ENCODE peak calls at places on chromosomes 7 and 10, in nine cellular contexts. M is MCF 10A; J is activated CD8-positive, alpha-beta T cell treated with anti-CD3 and anti-CD28 coated beads for 36 hours; A is cardiac muscle cell; G is spleen; U is B cell; X is Calu3; S is HCT116; N is A549. Q is an unnamed sample.

GRCh38 chr7:142770720-142771352 is at the start of gene PRSS2:
- DNase-seq in N (no peak), A (no peak), S (no peak), G (no peak), U (no peak), X (peak; percentile 17), J (no peak), M (no peak), Q (no peak)

GRCh38 chr10:82394122-82394521 is 519.1 kb downstream of the NRG3 start:
- DNase-seq in M (no peak), G (no peak), S (no peak), U (no peak), X (no peak), J (no peak), N (no peak), A (no peak), Q (no peak)

GRCh38 chr10:73889014-73889413 is 14.7 kb upstream of the CAMK2G start:
- DNase-seq in X (peak; percentile 85), J (peak; percentile 69), G (no peak), S (peak; percentile 63), A (no peak), N (no peak), M (peak; percentile 90), U (peak; percentile 49), Q (no peak)

GRCh38 chr7:27184342-27185012 is 555 bp downstream of the HOXA11 start:
- DNase-seq in G (peak; percentile 75), U (peak; percentile 64), M (peak; percentile 32), N (peak; percentile 48), A (peak; percentile 55), J (peak; percentile 55), S (no peak), X (peak; percentile 66), Q (peak; percentile 29)

GRCh38 chr7:3082386-3082785 is 38.7 kb upstream of the CARD11 start:
- DNase-seq in S (no peak), J (no peak), A (no peak), U (no peak), N (no peak), X (no peak), G (no peak), M (no peak), Q (no peak)

GRCh38 chr7:101939136-101939695 is 121.8 kb downstream of the CUX1 start:
- DNase-seq in G (peak; percentile 35), S (no peak), J (no peak), M (no peak), N (no peak), A (no peak), X (no peak), U (peak; percentile 26), Q (no peak)

GRCh38 chr10:102310356-102311024 is 65.2 kb downstream of the GBF1 start:
- DNase-seq in A (no peak), J (no peak), U (no peak), N (no peak), M (no peak), X (peak; percentile 70), G (no peak), S (peak; percentile 61), Q (no peak)

GRCh38 chr10:16146993-16147392 is 286.7 kb upstream of the MINDY3 start:
- DNase-seq in J (no peak), M (no peak), U (no peak), X (no peak), G (no peak), S (no peak), N (no peak), A (no peak), Q (no peak)

DNA sequence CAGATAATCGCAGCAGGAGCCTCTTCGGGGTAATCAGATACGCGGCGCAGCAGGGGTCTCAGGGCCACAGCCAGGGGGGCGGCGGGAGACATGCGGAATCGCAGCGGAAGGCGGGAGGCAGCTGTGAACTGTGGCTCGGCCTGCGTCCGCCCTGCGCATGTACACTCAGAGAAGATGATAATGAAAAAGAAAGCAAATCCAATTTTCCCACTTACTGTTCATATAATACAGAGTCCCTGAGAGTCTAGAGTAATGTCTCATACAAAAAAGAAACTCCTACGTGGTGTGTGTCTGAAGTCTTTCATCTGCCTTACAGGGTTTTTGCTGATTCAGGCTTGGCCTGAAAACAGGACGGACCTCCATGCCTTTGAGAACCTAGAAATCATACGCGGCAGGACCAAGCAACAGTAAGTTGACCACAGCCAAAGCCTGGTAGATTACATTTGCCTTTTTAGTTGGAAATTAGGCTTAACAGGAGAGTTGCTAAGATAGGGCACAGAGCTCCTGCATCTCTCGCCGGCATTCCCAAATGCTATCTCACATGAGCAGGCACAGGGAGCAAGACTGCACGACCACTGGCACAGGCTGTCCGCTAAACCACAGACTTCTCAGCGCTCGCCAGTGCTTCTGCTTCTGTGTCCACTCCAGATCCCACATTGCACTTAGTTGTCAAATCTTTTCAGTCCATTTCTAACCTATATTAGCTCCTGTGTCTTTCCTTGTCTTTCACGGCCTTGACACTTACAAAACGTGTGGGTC is 138.7 kb downstream of the EGFR start:
- DNase-seq in J (no peak), N (no peak), U (no peak), M (no peak), X (no peak), A (peak; percentile 6), S (no peak), G (peak; percentile 59), Q (no peak)
- TF ChIP-seq CTCF in J (no peak), N (no peak), U (no peak), M (no peak), X (no peak), A (no peak), S (no peak), G (no peak), Q (no peak)

DNA sequence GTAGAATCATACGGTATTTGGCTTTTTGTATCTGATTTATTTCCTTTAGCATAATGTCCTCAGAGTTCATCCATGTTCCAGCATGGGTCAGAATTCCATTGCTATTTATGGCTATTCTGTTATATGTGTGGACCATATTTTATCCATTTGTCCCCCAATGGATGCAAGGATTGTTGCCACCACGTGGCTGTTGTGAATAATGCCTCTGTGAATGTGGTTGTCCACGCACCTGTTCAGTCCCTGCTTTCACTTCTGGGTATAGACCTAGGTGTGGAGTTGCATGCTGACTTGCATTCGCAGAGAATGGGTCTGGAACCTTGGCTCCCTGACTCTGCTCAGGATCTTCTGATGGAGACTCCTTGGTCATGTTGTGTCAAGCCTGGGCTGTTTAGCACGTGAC is 199.9 kb downstream of the CAMK1D start:
- DNase-seq in M (peak; percentile 34), A (no peak), G (no peak), N (no peak), S (peak; percentile 3), X (peak; percentile 7), U (no peak), J (no peak), Q (no peak)
- TF ChIP-seq CTCF in M (no peak), A (no peak), G (no peak), N (peak; percentile 18), S (peak; percentile 28), X (no peak), U (no peak), J (no peak), Q (no peak)

GRCh38 chr10:97334370-97335175 is at the start of gene FRAT2:
- DNase-seq in J (peak; percentile 90), S (peak; percentile 79), U (peak; percentile 94), M (peak; percentile 89), X (peak; percentile 82), G (peak; percentile 97), N (peak; percentile 91), A (peak; percentile 94), Q (peak; percentile 89)

GRCh38 chr10:97333601-97334369 is 744 bp downstream of the FRAT2 start:
- DNase-seq in U (peak; percentile 49), J (peak; percentile 61), A (peak; percentile 52), M (peak; percentile 50), S (no peak), G (peak; percentile 93), X (peak; percentile 13), N (no peak), Q (peak; percentile 32)

GRCh38 chr10:97332586-97333350 is 1.8 kb downstream of the FRAT2 start:
- DNase-seq in S (no peak), G (no peak), J (peak; percentile 17), M (peak; percentile 82), A (peak; percentile 73), X (peak; percentile 38), N (no peak), U (no peak), Q (no peak)

GRCh38 chr10:97335188-97335619 is 675 bp upstream of the FRAT2 start:
- DNase-seq in U (no peak), N (no peak), J (no peak), A (no peak), M (no peak), G (peak; percentile 87), X (no peak), S (no peak), Q (no peak)

DNA sequence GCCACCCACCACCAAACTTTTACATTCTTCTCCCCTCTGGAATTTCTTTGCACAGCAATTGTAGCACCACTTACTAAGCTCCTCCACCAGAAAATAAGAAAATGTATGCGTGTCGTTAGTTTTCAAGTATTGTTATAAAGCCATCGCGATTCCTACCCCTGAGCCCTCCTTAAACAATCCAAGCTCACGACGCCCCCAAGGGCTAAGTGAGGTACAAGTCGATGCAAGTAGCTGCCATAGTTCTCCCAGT is 1.3 kb downstream of the FRAT2 start:
- DNase-seq in M (peak; percentile 59), J (peak; percentile 59), X (peak; percentile 22), N (no peak), U (no peak), S (no peak), G (no peak), A (peak; percentile 61), Q (no peak)
- TF ChIP-seq CTCF in M (no peak), J (no peak), X (no peak), N (no peak), U (no peak), S (no peak), G (no peak), A (no peak), Q (no peak)

DNA sequence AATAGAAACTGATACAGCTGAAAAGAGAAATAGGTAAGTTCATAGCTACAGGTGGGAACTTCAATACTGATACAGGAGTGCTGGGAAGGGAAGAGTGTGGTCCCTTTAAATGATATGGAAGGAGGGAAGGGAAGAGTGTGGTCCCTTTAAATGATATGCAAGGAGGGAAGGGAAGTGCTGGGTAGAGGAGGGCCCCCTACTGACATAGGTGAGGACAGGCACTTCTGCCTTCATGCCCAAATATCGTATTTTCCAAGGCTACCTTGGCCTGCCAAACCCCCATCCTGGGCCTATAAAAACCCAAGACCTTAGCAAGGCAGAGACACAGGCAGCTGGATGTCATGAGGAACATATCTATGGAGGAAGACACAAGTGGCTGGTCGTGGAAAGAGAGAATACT is 92.3 kb downstream of the MAGI2 start:
- DNase-seq in M (peak; percentile 39), G (no peak), X (peak; percentile 0), S (peak; percentile 27), N (no peak), A (no peak), J (no peak), U (no peak), Q (no peak)
- TF ChIP-seq CTCF in M (no peak), G (no peak), X (no peak), S (peak; percentile 41), N (no peak), A (no peak), J (no peak), U (no peak), Q (no peak)

DNA sequence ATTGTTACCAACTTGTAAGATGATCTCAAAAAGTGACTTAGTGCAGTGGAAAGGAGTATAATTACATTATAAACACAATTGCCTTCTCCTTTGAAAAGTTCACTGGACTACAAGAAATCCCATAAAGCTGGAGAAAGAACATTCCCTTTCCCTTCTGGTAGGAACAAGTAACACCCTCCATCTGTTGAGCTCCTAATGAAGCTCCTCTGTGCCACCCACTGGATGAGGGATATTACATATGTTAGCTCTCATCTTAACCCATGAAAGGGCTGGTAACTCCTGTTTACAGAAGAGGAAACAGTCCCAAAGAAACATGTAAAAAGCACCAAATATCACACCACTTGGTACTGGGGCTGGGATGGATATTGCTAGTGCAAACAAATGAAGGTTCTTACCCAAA is 8.1 kb downstream of the PGAM1 start:
- DNase-seq in U (no peak), A (no peak), M (no peak), X (no peak), G (no peak), S (no peak), N (no peak), J (no peak), Q (no peak)
- TF ChIP-seq CTCF in U (no peak), A (no peak), M (no peak), X (no peak), G (no peak), S (no peak), N (no peak), J (no peak), Q (no peak)

Q was measured in natural killer cell.